ENCODE peak calls at places on chromosomes 5 and 9, in four cellular contexts. C is HuH-7.5; I is fibroblast of pulmonary artery; J is activated CD4-positive, alpha-beta T cell treated with anti-CD3 and anti-CD28 coated beads for 36 hours. S is an unnamed sample.

GRCh38 chr9:79255681-79256080 is 316.1 kb upstream of the TLE4 start:
- DNase-seq in J (no peak), C (no peak), I (no peak), S (no peak)

GRCh38 chr5:83044941-83045340 is 32.3 kb downstream of the TMEM167A start:
- DNase-seq in J (no peak), I (peak; percentile 11), C (no peak), S (no peak)

GRCh38 chr5:54738118-54738972 is 220.8 kb downstream of the SNX18 start:
- DNase-seq in C (no peak), I (peak; percentile 46), J (no peak), S (peak; percentile 70)

GRCh38 chr9:127838375-127839078 is 15.9 kb downstream of the ENG start:
- DNase-seq in I (peak; percentile 94), J (no peak), C (no peak), S (peak; percentile 38)

GRCh38 chr9:13437898-13438297 is 158.4 kb upstream of the MPDZ start:
- DNase-seq in J (no peak), C (no peak), I (peak; percentile 62), S (no peak)

GRCh38 chr9:134738869-134739659 is 97.5 kb downstream of the COL5A1 start:
- DNase-seq in I (peak; percentile 58), C (peak; percentile 89), J (peak; percentile 60), S (peak; percentile 62)

GRCh38 chr5:79956173-79956670 is 34.8 kb downstream of the MTX3 start:
- DNase-seq in J (no peak), I (peak; percentile 26), C (no peak), S (peak; percentile 75)

GRCh38 chr9:111036068-111036789 is 2.0 kb downstream of the LPAR1 start:
- DNase-seq in C (no peak), I (peak; percentile 49), J (peak; percentile 24), S (no peak)

GRCh38 chr9:116733010-116733641 is 46.0 kb downstream of the TRIM32 start:
- DNase-seq in C (no peak), I (no peak), J (no peak), S (no peak)

GRCh38 chr5:8905021-8905420 is 640.9 kb downstream of the SEMA5A start:
- DNase-seq in J (no peak), I (peak; percentile 71), C (no peak), S (peak; percentile 88)

GRCh38 chr9:107784235-107784958 is 294.8 kb upstream of the KLF4 start:
- DNase-seq in I (peak; percentile 91), C (no peak), J (no peak), S (peak; percentile 40)

GRCh38 chr5:171413153-171413910 is 6.1 kb upstream of the FGF18 start:
- DNase-seq in J (no peak), I (no peak), C (no peak), S (no peak)

GRCh38 chr5:112419596-112420110 is 576 bp upstream of the EPB41L4A start:
- DNase-seq in J (peak; percentile 14), C (peak; percentile 31), I (peak; percentile 33), S (peak; percentile 43)

GRCh38 chr5:147911427-147911826 is 5.1 kb upstream of the C5orf46 start:
- DNase-seq in J (no peak), I (no peak), C (no peak), S (peak; percentile 84)

GRCh38 chr9:132744881-132745761 is 74.9 kb downstream of the GTF3C4 start:
- DNase-seq in J (peak; percentile 29), I (peak; percentile 3), C (no peak), S (no peak)

GRCh38 chr5:159582756-159583523 is 252.7 kb upstream of the IL12B start:
- DNase-seq in J (no peak), I (peak; percentile 7), C (no peak), S (peak; percentile 75)

GRCh38 chr5:150053231-150053626 is 33.1 kb downstream of the CSF1R start:
- DNase-seq in I (peak; percentile 67), C (no peak), J (no peak), S (peak; percentile 74)

GRCh38 chr5:80990971-80991370 is 30.8 kb downstream of the RASGRF2 start:
- DNase-seq in I (no peak), C (no peak), J (no peak), S (peak; percentile 91)

GRCh38 chr5:134568761-134569725 is 43.6 kb downstream of the JADE2 start:
- DNase-seq in C (no peak), J (no peak), I (peak; percentile 83), S (peak; percentile 92)

GRCh38 chr5:169098331-169099121 is 202.4 kb downstream of the SLIT3 start:
- DNase-seq in J (no peak), I (no peak), C (no peak), S (no peak)

GRCh38 chr5:119178435-119178834 is 107.5 kb downstream of the DMXL1 start:
- DNase-seq in C (no peak), I (no peak), J (no peak), S (no peak)

GRCh38 chr5:73674669-73675004 is 48.6 kb downstream of the ARHGEF28 start:
- DNase-seq in C (no peak), J (no peak), I (no peak), S (peak; percentile 18)

GRCh38 chr9:135886147-135886981 is 21.0 kb downstream of the CAMSAP1 start:
- DNase-seq in J (no peak), C (no peak), I (no peak), S (no peak)

GRCh38 chr5:168471785-168472184 is 14.5 kb upstream of the RARS1 start:
- DNase-seq in C (no peak), J (no peak), I (no peak), S (no peak)

GRCh38 chr5:172521338-172521932 is 67.1 kb upstream of the SH3PXD2B start:
- DNase-seq in J (no peak), C (no peak), I (no peak), S (no peak)

GRCh38 chr5:53095222-53095621 is 14.3 kb downstream of the MOCS2 start:
- DNase-seq in J (no peak), I (no peak), C (no peak), S (no peak)

GRCh38 chr9:136564379-136564988 is 18.6 kb upstream of the NOTCH1 start:
- DNase-seq in C (no peak), J (no peak), I (peak; percentile 80), S (peak; percentile 88)

GRCh38 chr5:74360535-74361210 is 279.9 kb downstream of the ENC1 start:
- DNase-seq in J (no peak), I (no peak), C (no peak), S (no peak)

GRCh38 chr9:27836661-27837401 is 263.6 kb upstream of the C9orf72 start:
- DNase-seq in J (no peak), C (no peak), I (no peak), S (no peak)

GRCh38 chr5:95069948-95070347 is 214.9 kb downstream of the MCTP1 start:
- DNase-seq in J (no peak), C (no peak), I (no peak), S (no peak)

GRCh38 chr9:131773911-131774379 is 34.1 kb upstream of the RAPGEF1 start:
- DNase-seq in J (peak; percentile 49), C (peak; percentile 73), I (peak; percentile 81), S (peak; percentile 73)

GRCh38 chr5:163890211-163890610 is 384.8 kb downstream of the MAT2B start:
- DNase-seq in I (no peak), C (no peak), J (no peak), S (no peak)

GRCh38 chr5:113381791-113382190 is 53.0 kb downstream of the TSSK1B start:
- DNase-seq in I (no peak), J (no peak), C (no peak), S (no peak)

GRCh38 chr5:158435161-158435616 is 576.2 kb upstream of the CLINT1 start:
- DNase-seq in C (no peak), I (no peak), J (peak; percentile 69), S (peak; percentile 31)

GRCh38 chr9:72149231-72149975 is at the start of gene GDA:
- DNase-seq in C (peak; percentile 35), I (no peak), J (peak; percentile 16), S (peak; percentile 45)

GRCh38 chr9:88742483-88742882 is 207.5 kb downstream of the NXNL2 start:
- DNase-seq in J (no peak), I (peak; percentile 75), C (no peak), S (peak; percentile 92)

GRCh38 chr5:140575309-140575708 is 10.7 kb downstream of the SLC35A4 start:
- DNase-seq in J (peak; percentile 54), I (peak; percentile 79), C (peak; percentile 30), S (peak; percentile 92)

GRCh38 chr5:150945947-150946346 is 41.2 kb upstream of the ZNF300 start:
- DNase-seq in J (no peak), C (no peak), I (peak; percentile 9), S (no peak)

GRCh38 chr9:99807276-99807852 is 14.3 kb upstream of the NR4A3 start:
- DNase-seq in I (peak; percentile 76), J (peak; percentile 76), C (peak; percentile 52), S (peak; percentile 83)

S was measured in MCF 10A.